ENCODE peak calls at places on chromosomes 2 and 18, in nine cellular contexts. One of them, this sample, is unnamed.

GRCh38 chr2:135586148-135586547 is 54.9 kb downstream of the R3HDM1 start:
- DNase-seq in GM23338: peak; percentile 35
- DNase-seq in ascending aorta: no peak
- DNase-seq in PC-3: no peak
- DNase-seq in dorsolateral prefrontal cortex: no peak
- DNase-seq in astrocyte: no peak
- DNase-seq in lower lobe of right lung: no peak
- DNase-seq in thoracic aorta: no peak
- DNase-seq in psoas muscle: no peak
- DNase-seq in this sample: no peak

GRCh38 chr2:12070581-12070980 is 324.1 kb downstream of the LPIN1 start:
- DNase-seq in GM23338: no peak
- DNase-seq in ascending aorta: no peak
- DNase-seq in PC-3: no peak
- DNase-seq in dorsolateral prefrontal cortex: no peak
- DNase-seq in astrocyte: peak; percentile 44
- DNase-seq in lower lobe of right lung: no peak
- DNase-seq in thoracic aorta: no peak
- DNase-seq in psoas muscle: no peak
- DNase-seq in this sample: no peak

GRCh38 chr2:63048367-63049171 is 2.1 kb upstream of the OTX1 start:
- DNase-seq in GM23338: peak; percentile 79
- DNase-seq in ascending aorta: no peak
- DNase-seq in PC-3: no peak
- DNase-seq in dorsolateral prefrontal cortex: no peak
- DNase-seq in astrocyte: no peak
- DNase-seq in lower lobe of right lung: no peak
- DNase-seq in thoracic aorta: no peak
- DNase-seq in psoas muscle: peak; percentile 29
- DNase-seq in this sample: no peak

GRCh38 chr18:12048827-12049175 is 44.8 kb upstream of the ANKRD62 start:
- DNase-seq in GM23338: no peak
- DNase-seq in ascending aorta: no peak
- DNase-seq in PC-3: peak; percentile 31
- DNase-seq in dorsolateral prefrontal cortex: no peak
- DNase-seq in astrocyte: peak; percentile 84
- DNase-seq in lower lobe of right lung: no peak
- DNase-seq in thoracic aorta: no peak
- DNase-seq in psoas muscle: no peak
- DNase-seq in this sample: no peak

GRCh38 chr2:40584432-40584831 is 132.5 kb upstream of the SLC8A1 start:
- DNase-seq in GM23338: no peak
- DNase-seq in ascending aorta: no peak
- DNase-seq in PC-3: peak; percentile 66
- DNase-seq in dorsolateral prefrontal cortex: no peak
- DNase-seq in astrocyte: peak; percentile 0
- DNase-seq in lower lobe of right lung: no peak
- DNase-seq in thoracic aorta: no peak
- DNase-seq in psoas muscle: no peak
- DNase-seq in this sample: no peak

GRCh38 chr2:203959265-203960034 is 22.9 kb downstream of the ICOS start:
- DNase-seq in GM23338: no peak
- DNase-seq in ascending aorta: no peak
- DNase-seq in PC-3: no peak
- DNase-seq in dorsolateral prefrontal cortex: no peak
- DNase-seq in astrocyte: no peak
- DNase-seq in lower lobe of right lung: no peak
- DNase-seq in thoracic aorta: no peak
- DNase-seq in psoas muscle: no peak
- DNase-seq in this sample: no peak

GRCh38 chr2:84033347-84033974 is 425.6 kb downstream of the SUCLG1 start:
- DNase-seq in GM23338: no peak
- DNase-seq in ascending aorta: no peak
- DNase-seq in PC-3: no peak
- DNase-seq in dorsolateral prefrontal cortex: no peak
- DNase-seq in astrocyte: no peak
- DNase-seq in lower lobe of right lung: no peak
- DNase-seq in thoracic aorta: no peak
- DNase-seq in psoas muscle: no peak
- DNase-seq in this sample: no peak

GRCh38 chr2:73117441-73117840 is 4.7 kb upstream of the RAB11FIP5 start:
- DNase-seq in GM23338: no peak
- DNase-seq in ascending aorta: no peak
- DNase-seq in PC-3: no peak
- DNase-seq in dorsolateral prefrontal cortex: no peak
- DNase-seq in astrocyte: no peak
- DNase-seq in lower lobe of right lung: no peak
- DNase-seq in thoracic aorta: no peak
- DNase-seq in psoas muscle: no peak
- DNase-seq in this sample: no peak

GRCh38 chr2:72149556-72150156 is 2.0 kb upstream of the CYP26B1 start:
- DNase-seq in GM23338: peak; percentile 39
- DNase-seq in ascending aorta: no peak
- DNase-seq in PC-3: no peak
- DNase-seq in dorsolateral prefrontal cortex: no peak
- DNase-seq in astrocyte: no peak
- DNase-seq in lower lobe of right lung: no peak
- DNase-seq in thoracic aorta: no peak
- DNase-seq in psoas muscle: no peak
- DNase-seq in this sample: no peak

GRCh38 chr2:215149060-215149459 is 10.6 kb upstream of the ABCA12 start:
- DNase-seq in GM23338: no peak
- DNase-seq in ascending aorta: no peak
- DNase-seq in PC-3: peak; percentile 10
- DNase-seq in dorsolateral prefrontal cortex: no peak
- DNase-seq in astrocyte: no peak
- DNase-seq in lower lobe of right lung: no peak
- DNase-seq in thoracic aorta: no peak
- DNase-seq in psoas muscle: no peak
- DNase-seq in this sample: no peak

GRCh38 chr18:56038258-56039030 is 450.5 kb upstream of the TCF4 start:
- DNase-seq in GM23338: no peak
- DNase-seq in ascending aorta: no peak
- DNase-seq in PC-3: no peak
- DNase-seq in dorsolateral prefrontal cortex: no peak
- DNase-seq in astrocyte: no peak
- DNase-seq in lower lobe of right lung: no peak
- DNase-seq in thoracic aorta: no peak
- DNase-seq in psoas muscle: no peak
- DNase-seq in this sample: no peak

GRCh38 chr2:222707689-222708273 is 36.3 kb downstream of the MOGAT1 start:
- DNase-seq in GM23338: no peak
- DNase-seq in ascending aorta: no peak
- DNase-seq in PC-3: peak; percentile 46
- DNase-seq in dorsolateral prefrontal cortex: no peak
- DNase-seq in astrocyte: peak; percentile 90
- DNase-seq in lower lobe of right lung: no peak
- DNase-seq in thoracic aorta: no peak
- DNase-seq in psoas muscle: no peak
- DNase-seq in this sample: no peak

GRCh38 chr18:78983530-78983929 is 3.9 kb downstream of the SALL3 start:
- DNase-seq in GM23338: peak; percentile 83
- DNase-seq in ascending aorta: no peak
- DNase-seq in PC-3: no peak
- DNase-seq in dorsolateral prefrontal cortex: no peak
- DNase-seq in astrocyte: no peak
- DNase-seq in lower lobe of right lung: no peak
- DNase-seq in thoracic aorta: no peak
- DNase-seq in psoas muscle: no peak
- DNase-seq in this sample: no peak
- H3K27me3 ChIP-seq in GM23338: peaks cover 36% of the 10 kb centered on the region
- H3K27me3 ChIP-seq in ascending aorta: peaks cover 16% of the 10 kb centered on the region
- H3K27me3 ChIP-seq in PC-3: peaks cover 76% of the 10 kb centered on the region
- H3K27me3 ChIP-seq in dorsolateral prefrontal cortex: peaks cover 75% of the 10 kb centered on the region
- H3K27me3 ChIP-seq in astrocyte: peaks cover 36% of the 10 kb centered on the region
- H3K27me3 ChIP-seq in lower lobe of right lung: peaks cover 91% of the 10 kb centered on the region
- H3K27me3 ChIP-seq in thoracic aorta: peaks cover 17% of the 10 kb centered on the region
- H3K27me3 ChIP-seq in psoas muscle: peaks cover 33% of the 10 kb centered on the region
- H3K27me3 ChIP-seq in this sample: peaks cover 12% of the 10 kb centered on the region

GRCh38 chr2:108921096-108922030 is 67.7 kb downstream of the EDAR start:
- DNase-seq in GM23338: no peak
- DNase-seq in ascending aorta: no peak
- DNase-seq in PC-3: peak; percentile 13
- DNase-seq in dorsolateral prefrontal cortex: peak; percentile 17
- DNase-seq in astrocyte: no peak
- DNase-seq in lower lobe of right lung: no peak
- DNase-seq in thoracic aorta: no peak
- DNase-seq in psoas muscle: no peak
- DNase-seq in this sample: no peak

GRCh38 chr2:108923736-108924443 is 65.1 kb downstream of the EDAR start:
- DNase-seq in GM23338: no peak
- DNase-seq in ascending aorta: no peak
- DNase-seq in PC-3: no peak
- DNase-seq in dorsolateral prefrontal cortex: no peak
- DNase-seq in astrocyte: no peak
- DNase-seq in lower lobe of right lung: no peak
- DNase-seq in thoracic aorta: no peak
- DNase-seq in psoas muscle: no peak
- DNase-seq in this sample: no peak

GRCh38 chr2:108923019-108923700 is 65.9 kb downstream of the EDAR start:
- DNase-seq in GM23338: no peak
- DNase-seq in ascending aorta: no peak
- DNase-seq in PC-3: peak; percentile 91
- DNase-seq in dorsolateral prefrontal cortex: peak; percentile 7
- DNase-seq in astrocyte: no peak
- DNase-seq in lower lobe of right lung: no peak
- DNase-seq in thoracic aorta: no peak
- DNase-seq in psoas muscle: no peak
- DNase-seq in this sample: peak; percentile 3

GRCh38 chr2:108920686-108921085 is 68.3 kb downstream of the EDAR start:
- DNase-seq in GM23338: no peak
- DNase-seq in ascending aorta: no peak
- DNase-seq in PC-3: no peak
- DNase-seq in dorsolateral prefrontal cortex: no peak
- DNase-seq in astrocyte: no peak
- DNase-seq in lower lobe of right lung: no peak
- DNase-seq in thoracic aorta: no peak
- DNase-seq in psoas muscle: no peak
- DNase-seq in this sample: no peak

GRCh38 chr2:108922141-108922915 is 66.7 kb downstream of the EDAR start:
- DNase-seq in GM23338: no peak
- DNase-seq in ascending aorta: no peak
- DNase-seq in PC-3: peak; percentile 80
- DNase-seq in dorsolateral prefrontal cortex: peak; percentile 14
- DNase-seq in astrocyte: peak; percentile 62
- DNase-seq in lower lobe of right lung: no peak
- DNase-seq in thoracic aorta: no peak
- DNase-seq in psoas muscle: no peak
- DNase-seq in this sample: no peak
- TF ChIP-seq CTCF in GM23338: no peak
- TF ChIP-seq CTCF in ascending aorta: no peak
- TF ChIP-seq CTCF in PC-3: no peak
- TF ChIP-seq CTCF in dorsolateral prefrontal cortex: no peak
- TF ChIP-seq CTCF in astrocyte: no peak
- TF ChIP-seq CTCF in lower lobe of right lung: no peak
- TF ChIP-seq CTCF in thoracic aorta: no peak
- TF ChIP-seq CTCF in psoas muscle: no peak
- TF ChIP-seq CTCF in this sample: no peak

GRCh38 chr2:145547620-145548019 is 1027.7 kb upstream of the ZEB2 start:
- DNase-seq in GM23338: no peak
- DNase-seq in ascending aorta: no peak
- DNase-seq in PC-3: no peak
- DNase-seq in dorsolateral prefrontal cortex: no peak
- DNase-seq in astrocyte: no peak
- DNase-seq in lower lobe of right lung: no peak
- DNase-seq in thoracic aorta: no peak
- DNase-seq in psoas muscle: no peak
- DNase-seq in this sample: no peak
- H3K27me3 ChIP-seq in GM23338: no peaks in the 10 kb centered on the region
- H3K27me3 ChIP-seq in ascending aorta: no peaks in the 10 kb centered on the region
- H3K27me3 ChIP-seq in PC-3: no peaks in the 10 kb centered on the region
- H3K27me3 ChIP-seq in dorsolateral prefrontal cortex: no peaks in the 10 kb centered on the region
- H3K27me3 ChIP-seq in astrocyte: no peaks in the 10 kb centered on the region
- H3K27me3 ChIP-seq in lower lobe of right lung: no peaks in the 10 kb centered on the region
- H3K27me3 ChIP-seq in thoracic aorta: no peaks in the 10 kb centered on the region
- H3K27me3 ChIP-seq in psoas muscle: no peaks in the 10 kb centered on the region
- H3K27me3 ChIP-seq in this sample: no peaks in the 10 kb centered on the region

GRCh38 chr2:128486640-128487375 is 168.1 kb upstream of the HS6ST1 start:
- DNase-seq in GM23338: no peak
- DNase-seq in ascending aorta: no peak
- DNase-seq in PC-3: no peak
- DNase-seq in dorsolateral prefrontal cortex: no peak
- DNase-seq in astrocyte: no peak
- DNase-seq in lower lobe of right lung: no peak
- DNase-seq in thoracic aorta: no peak
- DNase-seq in psoas muscle: no peak
- DNase-seq in this sample: no peak
- TF ChIP-seq CTCF in GM23338: peak; percentile 41
- TF ChIP-seq CTCF in ascending aorta: no peak
- TF ChIP-seq CTCF in PC-3: no peak
- TF ChIP-seq CTCF in dorsolateral prefrontal cortex: no peak
- TF ChIP-seq CTCF in astrocyte: no peak
- TF ChIP-seq CTCF in lower lobe of right lung: no peak
- TF ChIP-seq CTCF in thoracic aorta: no peak
- TF ChIP-seq CTCF in psoas muscle: no peak
- TF ChIP-seq CTCF in this sample: no peak

GRCh38 chr2:219515874-219516629 is 1.8 kb downstream of the ASIC4 start:
- DNase-seq in GM23338: no peak
- DNase-seq in ascending aorta: no peak
- DNase-seq in PC-3: no peak
- DNase-seq in dorsolateral prefrontal cortex: no peak
- DNase-seq in astrocyte: no peak
- DNase-seq in lower lobe of right lung: no peak
- DNase-seq in thoracic aorta: no peak
- DNase-seq in psoas muscle: no peak
- DNase-seq in this sample: no peak
- H3K27me3 ChIP-seq in GM23338: peaks cover 78% of the 10 kb centered on the region
- H3K27me3 ChIP-seq in ascending aorta: peaks cover 23% of the 10 kb centered on the region
- H3K27me3 ChIP-seq in PC-3: peaks cover 37% of the 10 kb centered on the region
- H3K27me3 ChIP-seq in dorsolateral prefrontal cortex: peaks cover 22% of the 10 kb centered on the region
- H3K27me3 ChIP-seq in astrocyte: peaks cover 31% of the 10 kb centered on the region
- H3K27me3 ChIP-seq in lower lobe of right lung: peaks cover 83% of the 10 kb centered on the region
- H3K27me3 ChIP-seq in thoracic aorta: peaks cover 7% of the 10 kb centered on the region
- H3K27me3 ChIP-seq in psoas muscle: peaks cover 17% of the 10 kb centered on the region
- H3K27me3 ChIP-seq in this sample: peaks cover 18% of the 10 kb centered on the region

DNA sequence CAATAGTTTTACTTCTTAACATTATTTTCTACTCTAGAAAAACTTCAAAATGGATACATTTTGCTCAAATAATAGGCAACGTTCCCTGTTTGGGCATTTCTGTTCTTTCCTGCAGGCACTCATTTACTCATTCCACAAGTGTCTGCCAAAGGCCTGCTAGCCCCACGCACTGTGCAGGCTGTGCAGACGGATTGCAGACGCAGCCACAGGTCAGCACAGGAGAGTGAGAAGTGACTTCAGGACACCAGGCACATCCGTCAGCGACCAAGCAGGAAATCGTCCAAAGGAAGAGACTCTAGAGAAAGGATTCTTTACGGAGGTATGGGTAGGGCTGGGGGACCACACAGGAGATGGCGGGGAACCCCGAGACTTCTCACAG is 103.0 kb upstream of the AGAP1 start:
- DNase-seq in GM23338: no peak
- DNase-seq in ascending aorta: no peak
- DNase-seq in PC-3: no peak
- DNase-seq in dorsolateral prefrontal cortex: no peak
- DNase-seq in astrocyte: peak; percentile 11
- DNase-seq in lower lobe of right lung: no peak
- DNase-seq in thoracic aorta: no peak
- DNase-seq in psoas muscle: no peak
- DNase-seq in this sample: no peak
- TF ChIP-seq CTCF in GM23338: no peak
- TF ChIP-seq CTCF in ascending aorta: no peak
- TF ChIP-seq CTCF in PC-3: no peak
- TF ChIP-seq CTCF in dorsolateral prefrontal cortex: no peak
- TF ChIP-seq CTCF in astrocyte: no peak
- TF ChIP-seq CTCF in lower lobe of right lung: no peak
- TF ChIP-seq CTCF in thoracic aorta: no peak
- TF ChIP-seq CTCF in psoas muscle: no peak
- TF ChIP-seq CTCF in this sample: no peak